ENCODE peak calls at places on chromosomes 2 and 18, in six cellular contexts. O is lung; N is CD4-positive, alpha-beta memory T cell; J is uterus; W is iPS DF 6.9; I is effector memory CD4-positive, alpha-beta T cell. H is an unnamed sample. For H3K27me3 and H3K36me3, the result is how much of the 10 kb centered on the place peaks cover.

GRCh38 chr2:118431188-118431562 is 342.9 kb downstream of the INSIG2 start:
- DNase-seq in O (no peak), N (no peak), J (no peak), W (no peak), I (no peak), H (no peak)

GRCh38 chr2:217810275-217810674 is 192.5 kb downstream of the TNS1 start:
- DNase-seq in O (no peak), N (no peak), J (no peak), W (no peak), I (no peak), H (no peak)

GRCh38 chr18:57301573-57302230 is 50.7 kb upstream of the ST8SIA3 start:
- DNase-seq in O (no peak), N (no peak), J (no peak), W (no peak), I (no peak), H (no peak)

GRCh38 chr2:190382851-190383250 is 25.3 kb upstream of the MFSD6 start:
- DNase-seq in O (no peak), N (peak), J (peak), W (no peak), I (no peak), H (peak)

GRCh38 chr2:182186132-182186735 is 200.6 kb downstream of the PPP1R1C start:
- DNase-seq in O (no peak), N (peak), J (no peak), W (no peak), I (no peak), H (no peak)

GRCh38 chr2:173371023-173371422 is 16.4 kb downstream of the CDCA7 start:
- DNase-seq in O (no peak), N (no peak), J (no peak), W (no peak), I (no peak), H (no peak)

GRCh38 chr2:43745457-43745856 is 28.4 kb upstream of the DYNC2LI1 start:
- DNase-seq in O (no peak), N (no peak), J (no peak), W (no peak), I (no peak), H (no peak)

GRCh38 chr18:7950380-7951143 is 383.4 kb downstream of the PTPRM start:
- DNase-seq in O (no peak), N (no peak), J (no peak), W (no peak), I (no peak), H (no peak)

GRCh38 chr2:29187926-29188325 is 72.7 kb downstream of the CLIP4 start:
- DNase-seq in O (no peak), N (no peak), J (no peak), W (no peak), I (no peak), H (no peak)

GRCh38 chr2:58387701-58388100 is 146.6 kb upstream of the FANCL start:
- DNase-seq in O (no peak), N (no peak), J (no peak), W (no peak), I (no peak), H (no peak)

GRCh38 chr2:70672990-70673647 is 94.9 kb downstream of the ADD2 start:
- DNase-seq in O (no peak), N (no peak), J (no peak), W (no peak), I (no peak), H (no peak)

GRCh38 chr18:9741821-9742541 is 33.9 kb downstream of the RAB31 start:
- DNase-seq in O (no peak), N (no peak), J (no peak), W (no peak), I (no peak), H (no peak)
- H3K27ac ChIP-seq in O (peak), N (no peak), J (peak), W (no peak), I (no peak), H (peak)

GRCh38 chr2:161415041-161415440 is 1.1 kb upstream of the TBR1 start:
- DNase-seq in O (no peak), N (peak), J (no peak), W (no peak), I (no peak), H (no peak)
- H3K27me3 ChIP-seq in O (under half), N (half or more), J (under half), W (under half), I (half or more), H (under half)

GRCh38 chr2:128790541-128790944 is 471.9 kb upstream of the HS6ST1 start:
- DNase-seq in O (no peak), N (no peak), J (no peak), W (no peak), I (no peak), H (no peak)

GRCh38 chr2:128787616-128788015 is 468.9 kb upstream of the HS6ST1 start:
- DNase-seq in O (peak), N (no peak), J (no peak), W (no peak), I (no peak), H (no peak)

GRCh38 chr2:128788636-128789220 is 470.1 kb upstream of the HS6ST1 start:
- DNase-seq in O (no peak), N (no peak), J (no peak), W (no peak), I (no peak), H (no peak)

GRCh38 chr2:128789776-128790455 is 471.2 kb upstream of the HS6ST1 start:
- DNase-seq in O (no peak), N (no peak), J (no peak), W (no peak), I (no peak), H (no peak)

GRCh38 chr2:128789221-128789620 is 470.6 kb upstream of the HS6ST1 start:
- DNase-seq in O (no peak), N (no peak), J (no peak), W (no peak), I (no peak), H (no peak)
- H3K36me3 ChIP-seq in O (under half), N (under half), J (under half), W (under half), I (under half), H (under half)

GRCh38 chr2:241216211-241216761 is 27.8 kb downstream of the ANO7 start:
- DNase-seq in O (no peak), N (no peak), J (no peak), W (no peak), I (no peak), H (no peak)
- H3K27ac ChIP-seq in O (no peak), N (no peak), J (no peak), W (no peak), I (no peak), H (no peak)

GRCh38 chr2:109341904-109342303 is 212.9 kb downstream of the SH3RF3 start:
- DNase-seq in O (no peak), N (no peak), J (no peak), W (no peak), I (no peak), H (no peak)
- H3K27me3 ChIP-seq in O (under half), N (under half), J (under half), W (under half), I (under half), H (under half)

GRCh38 chr2:165924950-165925349 is 28.6 kb downstream of the TTC21B start:
- DNase-seq in O (no peak), N (no peak), J (no peak), W (no peak), I (no peak), H (no peak)

GRCh38 chr2:165927774-165928173 is 25.8 kb downstream of the TTC21B start:
- DNase-seq in O (no peak), N (no peak), J (no peak), W (no peak), I (no peak), H (no peak)

GRCh38 chr2:165933211-165933610 is 20.4 kb downstream of the TTC21B start:
- DNase-seq in O (no peak), N (no peak), J (no peak), W (no peak), I (no peak), H (no peak)

DNA sequence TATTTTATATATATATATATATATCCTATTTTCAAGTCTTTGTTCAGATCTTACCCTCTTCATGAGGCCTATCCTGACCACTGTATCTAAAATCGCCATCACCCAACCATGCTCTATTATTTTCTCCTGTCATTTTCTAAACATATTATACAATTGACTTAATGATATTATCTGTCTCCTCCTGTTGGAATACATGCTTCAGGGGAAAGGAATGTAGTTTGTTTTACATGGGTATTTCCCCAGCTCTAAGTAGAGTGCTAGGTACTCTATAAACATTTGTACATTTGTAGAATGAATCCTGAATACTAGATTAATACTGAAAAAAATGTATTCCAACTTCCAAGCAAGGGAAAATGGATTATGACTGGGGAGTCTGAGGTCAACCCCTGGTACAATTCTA is 26.2 kb downstream of the TTC21B start:
- DNase-seq in O (no peak), N (no peak), J (no peak), W (no peak), I (no peak), H (no peak)
- H3K36me3 ChIP-seq in O (under half), N (under half), J (under half), W (under half), I (under half), H (under half)

H was measured in CD8-positive, alpha-beta memory T cell.